ENCODE peak calls at places on chromosomes 6 and 20, in four cellular contexts. One of them, this sample, is unnamed.

GRCh38 chr20:62791301-62792181 is 4.7 kb upstream of the MRGBP start:
- DNase-seq in K562: peak; percentile 70
- DNase-seq in HepG2: peak; percentile 94
- DNase-seq in IMR-90: peak; percentile 91
- DNase-seq in this sample: peak; percentile 90

GRCh38 chr6:129485746-129486145 is 224.2 kb downstream of the ARHGAP18 start:
- DNase-seq in IMR-90: no peak
- DNase-seq in K562: no peak
- DNase-seq in HepG2: no peak
- DNase-seq in this sample: no peak

GRCh38 chr6:7557652-7558051 is 16.2 kb downstream of the DSP start:
- DNase-seq in HepG2: no peak
- DNase-seq in IMR-90: no peak
- DNase-seq in K562: no peak
- DNase-seq in this sample: no peak

GRCh38 chr6:3920321-3920720 is 71.1 kb downstream of the FAM50B start:
- DNase-seq in K562: no peak
- DNase-seq in IMR-90: no peak
- DNase-seq in HepG2: no peak
- DNase-seq in this sample: no peak

GRCh38 chr6:25340854-25341552 is 61.8 kb downstream of the CARMIL1 start:
- DNase-seq in K562: no peak
- DNase-seq in HepG2: no peak
- DNase-seq in IMR-90: no peak
- DNase-seq in this sample: no peak

GRCh38 chr6:75528423-75528822 is 34.8 kb upstream of the FILIP1 start:
- DNase-seq in IMR-90: peak; percentile 27
- DNase-seq in HepG2: no peak
- DNase-seq in K562: no peak
- DNase-seq in this sample: no peak

GRCh38 chr20:13996265-13996664 is 949 bp downstream of the MACROD2 start:
- DNase-seq in HepG2: no peak
- DNase-seq in IMR-90: no peak
- DNase-seq in K562: no peak
- DNase-seq in this sample: no peak

GRCh38 chr6:167683028-167683862 is 143.5 kb upstream of the AFDN start:
- DNase-seq in K562: no peak
- DNase-seq in IMR-90: peak; percentile 19
- DNase-seq in HepG2: peak; percentile 100
- DNase-seq in this sample: peak; percentile 15

GRCh38 chr20:41245086-41245707 is 72.3 kb downstream of the ZHX3 start:
- DNase-seq in IMR-90: peak; percentile 42
- DNase-seq in K562: no peak
- DNase-seq in HepG2: peak; percentile 15
- DNase-seq in this sample: no peak

GRCh38 chr20:59253325-59253724 is 47.1 kb upstream of the EDN3 start:
- DNase-seq in HepG2: no peak
- DNase-seq in IMR-90: no peak
- DNase-seq in K562: no peak
- DNase-seq in this sample: no peak

GRCh38 chr6:4466260-4466659 is 309.9 kb upstream of the CDYL start:
- DNase-seq in K562: no peak
- DNase-seq in IMR-90: peak; percentile 68
- DNase-seq in HepG2: no peak
- DNase-seq in this sample: no peak

GRCh38 chr20:63032861-63033634 is 26.3 kb upstream of the BHLHE23 start:
- DNase-seq in K562: no peak
- DNase-seq in HepG2: no peak
- DNase-seq in IMR-90: no peak
- DNase-seq in this sample: no peak

GRCh38 chr6:20238688-20239587 is 26.7 kb upstream of the MBOAT1 start:
- DNase-seq in HepG2: no peak
- DNase-seq in IMR-90: no peak
- DNase-seq in K562: no peak
- DNase-seq in this sample: no peak

GRCh38 chr6:73234732-73235131 is 9.4 kb upstream of the KHDC1L start:
- DNase-seq in K562: no peak
- DNase-seq in HepG2: no peak
- DNase-seq in IMR-90: peak; percentile 87
- DNase-seq in this sample: peak; percentile 4

GRCh38 chr6:28553986-28554881 is 28.6 kb downstream of the GPX5 start:
- DNase-seq in IMR-90: no peak
- DNase-seq in HepG2: peak; percentile 77
- DNase-seq in K562: peak; percentile 46
- DNase-seq in this sample: no peak

GRCh38 chr20:38023181-38024085 is 9.8 kb downstream of the TTI1 start:
- DNase-seq in K562: no peak
- DNase-seq in HepG2: peak; percentile 43
- DNase-seq in IMR-90: peak; percentile 96
- DNase-seq in this sample: peak; percentile 47

GRCh38 chr6:37866590-37867507 is 47.3 kb downstream of the ZFAND3 start:
- DNase-seq in HepG2: no peak
- DNase-seq in K562: no peak
- DNase-seq in IMR-90: peak; percentile 44
- DNase-seq in this sample: no peak

GRCh38 chr6:30834643-30835042 is 49.7 kb upstream of the DDR1 start:
- DNase-seq in IMR-90: no peak
- DNase-seq in K562: no peak
- DNase-seq in HepG2: no peak
- DNase-seq in this sample: no peak

GRCh38 chr6:75532521-75532920 is 38.9 kb upstream of the FILIP1 start:
- DNase-seq in IMR-90: peak; percentile 15
- DNase-seq in HepG2: no peak
- DNase-seq in K562: no peak
- DNase-seq in this sample: no peak

GRCh38 chr6:106658469-106658868 is 29.1 kb downstream of the QRSL1 start:
- DNase-seq in IMR-90: peak; percentile 5
- DNase-seq in K562: no peak
- DNase-seq in HepG2: no peak
- DNase-seq in this sample: peak; percentile 10

GRCh38 chr6:52503344-52503747 is 73.5 kb downstream of the TRAM2 start:
- DNase-seq in K562: peak; percentile 45
- DNase-seq in HepG2: no peak
- DNase-seq in IMR-90: no peak
- DNase-seq in this sample: no peak

GRCh38 chr6:51996296-51996947 is 91.0 kb downstream of the PKHD1 start:
- DNase-seq in IMR-90: no peak
- DNase-seq in K562: no peak
- DNase-seq in HepG2: no peak
- DNase-seq in this sample: no peak

GRCh38 chr20:577167-577791 is 32.8 kb downstream of the TCF15 start:
- DNase-seq in HepG2: peak; percentile 70
- DNase-seq in IMR-90: peak; percentile 18
- DNase-seq in K562: peak; percentile 62
- DNase-seq in this sample: peak; percentile 79

GRCh38 chr6:45677381-45677992 is 299.8 kb upstream of the SUPT3H start:
- DNase-seq in IMR-90: peak; percentile 66
- DNase-seq in HepG2: no peak
- DNase-seq in K562: no peak
- DNase-seq in this sample: no peak

GRCh38 chr20:44014807-44015732 is 100.4 kb downstream of the TOX2 start:
- DNase-seq in IMR-90: no peak
- DNase-seq in HepG2: no peak
- DNase-seq in K562: peak; percentile 34
- DNase-seq in this sample: no peak

GRCh38 chr6:54718541-54719023 is 128.0 kb upstream of the FAM83B start:
- DNase-seq in IMR-90: no peak
- DNase-seq in HepG2: no peak
- DNase-seq in K562: no peak
- DNase-seq in this sample: no peak

GRCh38 chr20:63567382-63568169 is 6.5 kb downstream of the HELZ2 start:
- DNase-seq in K562: no peak
- DNase-seq in HepG2: no peak
- DNase-seq in IMR-90: no peak
- DNase-seq in this sample: no peak

GRCh38 chr6:43263314-43264178 is 20.3 kb downstream of the TTBK1 start:
- DNase-seq in HepG2: peak; percentile 78
- DNase-seq in IMR-90: peak; percentile 62
- DNase-seq in K562: peak; percentile 79
- DNase-seq in this sample: peak; percentile 74

GRCh38 chr6:30264731-30265130 is 51.5 kb upstream of the TRIM26 start:
- DNase-seq in HepG2: no peak
- DNase-seq in IMR-90: peak; percentile 49
- DNase-seq in K562: no peak
- DNase-seq in this sample: no peak

GRCh38 chr6:111361648-111362047 is 121.4 kb downstream of the REV3L start:
- DNase-seq in K562: peak; percentile 26
- DNase-seq in IMR-90: peak; percentile 43
- DNase-seq in HepG2: peak; percentile 39
- DNase-seq in this sample: peak; percentile 27
- TF ChIP-seq MAZ in K562: no peak
- TF ChIP-seq MAZ in IMR-90: no peak
- TF ChIP-seq MAZ in HepG2: no peak
- TF ChIP-seq MAZ in this sample: no peak

GRCh38 chr6:35808688-35809087 is 3.5 kb downstream of the LHFPL5 start:
- DNase-seq in K562: no peak
- DNase-seq in HepG2: no peak
- DNase-seq in IMR-90: no peak
- DNase-seq in this sample: no peak

GRCh38 chr6:35801148-35801547 is 4.0 kb upstream of the LHFPL5 start:
- DNase-seq in IMR-90: no peak
- DNase-seq in HepG2: no peak
- DNase-seq in K562: no peak
- DNase-seq in this sample: no peak

GRCh38 chr6:35810831-35811698 is 5.9 kb downstream of the LHFPL5 start:
- DNase-seq in K562: no peak
- DNase-seq in HepG2: peak; percentile 30
- DNase-seq in IMR-90: peak; percentile 69
- DNase-seq in this sample: peak; percentile 31

GRCh38 chr6:35804996-35805736 is at the start of gene LHFPL5:
- DNase-seq in HepG2: peak; percentile 32
- DNase-seq in IMR-90: no peak
- DNase-seq in K562: peak; percentile 99
- DNase-seq in this sample: no peak
- TF ChIP-seq MAZ in HepG2: peak; percentile 100
- TF ChIP-seq MAZ in IMR-90: peak; percentile 90
- TF ChIP-seq MAZ in K562: peak; percentile 100
- TF ChIP-seq MAZ in this sample: no peak

DNA sequence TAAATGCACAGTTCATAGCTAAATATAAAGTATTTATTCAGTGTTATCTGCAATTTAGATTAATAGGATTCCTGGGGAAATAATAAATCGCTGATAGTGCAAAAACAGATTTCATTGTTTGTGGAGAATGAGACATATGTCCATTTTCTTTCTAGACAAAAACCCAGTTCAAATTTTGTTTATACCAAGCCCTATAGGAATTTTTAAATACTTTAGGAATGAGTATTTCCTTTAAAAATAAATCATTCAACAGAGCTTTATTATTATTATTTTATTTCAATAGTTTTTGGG is 86.5 kb downstream of the METTL24 start:
- DNase-seq in K562: no peak
- DNase-seq in IMR-90: no peak
- DNase-seq in HepG2: no peak
- DNase-seq in this sample: no peak
- TF ChIP-seq MAZ in K562: no peak
- TF ChIP-seq MAZ in IMR-90: no peak
- TF ChIP-seq MAZ in HepG2: no peak
- TF ChIP-seq MAZ in this sample: no peak

GRCh38 chr20:57403216-57403615 is 12.0 kb downstream of the RBM38 start:
- DNase-seq in K562: no peak
- DNase-seq in HepG2: no peak
- DNase-seq in IMR-90: no peak
- DNase-seq in this sample: no peak
- TF ChIP-seq MAZ in K562: no peak
- TF ChIP-seq MAZ in HepG2: no peak
- TF ChIP-seq MAZ in IMR-90: no peak
- TF ChIP-seq MAZ in this sample: no peak

This sample was measured in A549.